ENCODE peak calls at places on chromosome 6, in six cellular contexts. One of them, this sample, is unnamed.

GRCh38 chr6:17863971-17864754 is 123.3 kb downstream of the KIF13A start:
- DNase-seq in stomach: no peak
- DNase-seq in fibroblast of lung: peak
- DNase-seq in suprapubic skin: no peak
- DNase-seq in dorsolateral prefrontal cortex: no peak
- DNase-seq in BJ: peak
- DNase-seq in this sample: no peak

GRCh38 chr6:31797607-31798006 is 2.1 kb upstream of the VARS1 start:
- DNase-seq in BJ: no peak
- DNase-seq in stomach: no peak
- DNase-seq in suprapubic skin: no peak
- DNase-seq in dorsolateral prefrontal cortex: no peak
- DNase-seq in fibroblast of lung: no peak
- DNase-seq in this sample: no peak

GRCh38 chr6:81235512-81235911 is 517.0 kb downstream of the TENT5A start:
- DNase-seq in BJ: no peak
- DNase-seq in stomach: no peak
- DNase-seq in dorsolateral prefrontal cortex: no peak
- DNase-seq in fibroblast of lung: no peak
- DNase-seq in suprapubic skin: no peak
- DNase-seq in this sample: no peak

GRCh38 chr6:33711140-33712129 is at the start of gene UQCC2:
- DNase-seq in dorsolateral prefrontal cortex: peak
- DNase-seq in BJ: peak
- DNase-seq in fibroblast of lung: peak
- DNase-seq in stomach: peak
- DNase-seq in suprapubic skin: peak
- DNase-seq in this sample: peak

GRCh38 chr6:136137008-136137689 is 113.0 kb downstream of the MTFR2 start:
- DNase-seq in suprapubic skin: no peak
- DNase-seq in fibroblast of lung: peak
- DNase-seq in dorsolateral prefrontal cortex: no peak
- DNase-seq in stomach: no peak
- DNase-seq in BJ: no peak
- DNase-seq in this sample: no peak

GRCh38 chr6:157091243-157091642 is 232.1 kb downstream of the TMEM242 start:
- DNase-seq in fibroblast of lung: no peak
- DNase-seq in dorsolateral prefrontal cortex: no peak
- DNase-seq in stomach: no peak
- DNase-seq in suprapubic skin: no peak
- DNase-seq in BJ: no peak
- DNase-seq in this sample: no peak

GRCh38 chr6:2949536-2950083 is 21.8 kb downstream of the SERPINB6 start:
- DNase-seq in dorsolateral prefrontal cortex: no peak
- DNase-seq in stomach: peak
- DNase-seq in fibroblast of lung: no peak
- DNase-seq in suprapubic skin: no peak
- DNase-seq in BJ: no peak
- DNase-seq in this sample: peak

GRCh38 chr6:11161031-11161966 is 49.8 kb upstream of the ERVFRD-1 start:
- DNase-seq in BJ: no peak
- DNase-seq in stomach: no peak
- DNase-seq in suprapubic skin: no peak
- DNase-seq in fibroblast of lung: peak
- DNase-seq in dorsolateral prefrontal cortex: no peak
- DNase-seq in this sample: no peak

GRCh38 chr6:108804976-108805375 is 43.2 kb upstream of the ARMC2 start:
- DNase-seq in BJ: no peak
- DNase-seq in fibroblast of lung: no peak
- DNase-seq in dorsolateral prefrontal cortex: peak
- DNase-seq in stomach: no peak
- DNase-seq in suprapubic skin: no peak
- DNase-seq in this sample: no peak

GRCh38 chr6:136701011-136701410 is 91.3 kb downstream of the MAP3K5 start:
- DNase-seq in dorsolateral prefrontal cortex: peak
- DNase-seq in stomach: no peak
- DNase-seq in BJ: no peak
- DNase-seq in suprapubic skin: no peak
- DNase-seq in fibroblast of lung: peak
- DNase-seq in this sample: no peak

GRCh38 chr6:140744648-140745320 is 1370.3 kb upstream of the CITED2 start:
- DNase-seq in suprapubic skin: no peak
- DNase-seq in fibroblast of lung: peak
- DNase-seq in BJ: no peak
- DNase-seq in stomach: peak
- DNase-seq in dorsolateral prefrontal cortex: no peak
- DNase-seq in this sample: no peak

GRCh38 chr6:157764346-157765068 is 58.5 kb upstream of the SNX9 start:
- DNase-seq in suprapubic skin: peak
- DNase-seq in fibroblast of lung: peak
- DNase-seq in dorsolateral prefrontal cortex: peak
- DNase-seq in BJ: peak
- DNase-seq in stomach: peak
- DNase-seq in this sample: no peak

GRCh38 chr6:151682922-151683321 is 124.6 kb upstream of the ESR1 start:
- DNase-seq in stomach: no peak
- DNase-seq in dorsolateral prefrontal cortex: no peak
- DNase-seq in fibroblast of lung: no peak
- DNase-seq in BJ: no peak
- DNase-seq in suprapubic skin: no peak
- DNase-seq in this sample: no peak

GRCh38 chr6:43644940-43645612 is at the start of gene RSPH9:
- DNase-seq in stomach: peak
- DNase-seq in dorsolateral prefrontal cortex: peak
- DNase-seq in BJ: no peak
- DNase-seq in suprapubic skin: peak
- DNase-seq in fibroblast of lung: peak
- DNase-seq in this sample: peak

GRCh38 chr6:142728367-142728766 is 216.6 kb downstream of the HIVEP2 start:
- DNase-seq in dorsolateral prefrontal cortex: no peak
- DNase-seq in stomach: no peak
- DNase-seq in suprapubic skin: no peak
- DNase-seq in BJ: no peak
- DNase-seq in fibroblast of lung: no peak
- DNase-seq in this sample: no peak

GRCh38 chr6:28336284-28337024 is 506 bp upstream of the ZSCAN31 start:
- DNase-seq in dorsolateral prefrontal cortex: no peak
- DNase-seq in fibroblast of lung: peak
- DNase-seq in stomach: no peak
- DNase-seq in suprapubic skin: no peak
- DNase-seq in BJ: no peak
- DNase-seq in this sample: no peak

GRCh38 chr6:54130179-54130578 is 18.9 kb downstream of the MLIP start:
- DNase-seq in BJ: no peak
- DNase-seq in dorsolateral prefrontal cortex: no peak
- DNase-seq in stomach: no peak
- DNase-seq in fibroblast of lung: no peak
- DNase-seq in suprapubic skin: no peak
- DNase-seq in this sample: no peak

GRCh38 chr6:112253842-112254816 is at the start of gene LAMA4:
- DNase-seq in suprapubic skin: peak
- DNase-seq in dorsolateral prefrontal cortex: peak
- DNase-seq in stomach: peak
- DNase-seq in fibroblast of lung: peak
- DNase-seq in BJ: no peak
- DNase-seq in this sample: no peak

GRCh38 chr6:15658345-15658744 is 4.5 kb downstream of the DTNBP1 start:
- DNase-seq in fibroblast of lung: no peak
- DNase-seq in BJ: no peak
- DNase-seq in dorsolateral prefrontal cortex: no peak
- DNase-seq in suprapubic skin: no peak
- DNase-seq in stomach: no peak
- DNase-seq in this sample: no peak

GRCh38 chr6:51268666-51269065 is 450.0 kb downstream of the TFAP2B start:
- DNase-seq in stomach: no peak
- DNase-seq in dorsolateral prefrontal cortex: no peak
- DNase-seq in suprapubic skin: no peak
- DNase-seq in BJ: no peak
- DNase-seq in fibroblast of lung: no peak
- DNase-seq in this sample: no peak

GRCh38 chr6:132344811-132345210 is 56.5 kb downstream of the MOXD1 start:
- DNase-seq in dorsolateral prefrontal cortex: no peak
- DNase-seq in stomach: no peak
- DNase-seq in BJ: no peak
- DNase-seq in fibroblast of lung: no peak
- DNase-seq in suprapubic skin: no peak
- DNase-seq in this sample: no peak

GRCh38 chr6:52876056-52876787 is 33.3 kb downstream of the GSTA3 start:
- DNase-seq in suprapubic skin: no peak
- DNase-seq in fibroblast of lung: no peak
- DNase-seq in BJ: no peak
- DNase-seq in stomach: no peak
- DNase-seq in dorsolateral prefrontal cortex: no peak
- DNase-seq in this sample: no peak

GRCh38 chr6:1930356-1930755 is 315.0 kb downstream of the GMDS start:
- DNase-seq in dorsolateral prefrontal cortex: no peak
- DNase-seq in stomach: no peak
- DNase-seq in fibroblast of lung: peak
- DNase-seq in suprapubic skin: no peak
- DNase-seq in BJ: no peak
- DNase-seq in this sample: no peak

GRCh38 chr6:44788387-44788981 is 401.0 kb downstream of the CDC5L start:
- DNase-seq in suprapubic skin: no peak
- DNase-seq in stomach: no peak
- DNase-seq in fibroblast of lung: no peak
- DNase-seq in dorsolateral prefrontal cortex: no peak
- DNase-seq in BJ: no peak
- DNase-seq in this sample: no peak

GRCh38 chr6:138863331-138863730 is 67.4 kb downstream of the ECT2L start:
- DNase-seq in dorsolateral prefrontal cortex: no peak
- DNase-seq in stomach: no peak
- DNase-seq in suprapubic skin: no peak
- DNase-seq in fibroblast of lung: no peak
- DNase-seq in BJ: no peak
- DNase-seq in this sample: no peak

GRCh38 chr6:117441824-117442264 is 16.1 kb upstream of the ROS1 start:
- DNase-seq in suprapubic skin: no peak
- DNase-seq in BJ: no peak
- DNase-seq in dorsolateral prefrontal cortex: no peak
- DNase-seq in fibroblast of lung: peak
- DNase-seq in stomach: no peak
- DNase-seq in this sample: no peak
- H3K4me3 ChIP-seq in suprapubic skin: no peak
- H3K4me3 ChIP-seq in BJ: no peak
- H3K4me3 ChIP-seq in dorsolateral prefrontal cortex: no peak
- H3K4me3 ChIP-seq in fibroblast of lung: no peak
- H3K4me3 ChIP-seq in stomach: no peak
- H3K4me3 ChIP-seq in this sample: no peak

GRCh38 chr6:106162926-106163325 is 76.8 kb downstream of the PRDM1 start:
- DNase-seq in dorsolateral prefrontal cortex: no peak
- DNase-seq in BJ: no peak
- DNase-seq in stomach: no peak
- DNase-seq in suprapubic skin: no peak
- DNase-seq in fibroblast of lung: peak
- DNase-seq in this sample: no peak
- H3K4me3 ChIP-seq in dorsolateral prefrontal cortex: no peak
- H3K4me3 ChIP-seq in BJ: no peak
- H3K4me3 ChIP-seq in stomach: no peak
- H3K4me3 ChIP-seq in suprapubic skin: no peak
- H3K4me3 ChIP-seq in fibroblast of lung: no peak
- H3K4me3 ChIP-seq in this sample: no peak

GRCh38 chr6:85449818-85450577 is at the start of gene NT5E:
- DNase-seq in BJ: no peak
- DNase-seq in stomach: peak
- DNase-seq in dorsolateral prefrontal cortex: peak
- DNase-seq in suprapubic skin: peak
- DNase-seq in fibroblast of lung: peak
- DNase-seq in this sample: peak

GRCh38 chr6:85449388-85449817 is 480 bp upstream of the NT5E start:
- DNase-seq in suprapubic skin: no peak
- DNase-seq in stomach: no peak
- DNase-seq in BJ: no peak
- DNase-seq in fibroblast of lung: peak
- DNase-seq in dorsolateral prefrontal cortex: no peak
- DNase-seq in this sample: no peak

GRCh38 chr6:85451586-85452306 is 1.9 kb downstream of the NT5E start:
- DNase-seq in stomach: no peak
- DNase-seq in BJ: no peak
- DNase-seq in fibroblast of lung: no peak
- DNase-seq in suprapubic skin: no peak
- DNase-seq in dorsolateral prefrontal cortex: no peak
- DNase-seq in this sample: no peak

GRCh38 chr6:85452441-85452881 is 2.6 kb downstream of the NT5E start:
- DNase-seq in fibroblast of lung: peak
- DNase-seq in stomach: no peak
- DNase-seq in suprapubic skin: no peak
- DNase-seq in BJ: peak
- DNase-seq in dorsolateral prefrontal cortex: no peak
- DNase-seq in this sample: no peak

GRCh38 chr6:85450578-85450884 is 648 bp downstream of the NT5E start:
- DNase-seq in stomach: no peak
- DNase-seq in BJ: no peak
- DNase-seq in dorsolateral prefrontal cortex: no peak
- DNase-seq in suprapubic skin: no peak
- DNase-seq in fibroblast of lung: peak
- DNase-seq in this sample: no peak
- H3K4me3 ChIP-seq in stomach: peak
- H3K4me3 ChIP-seq in BJ: peak
- H3K4me3 ChIP-seq in dorsolateral prefrontal cortex: peak
- H3K4me3 ChIP-seq in suprapubic skin: peak
- H3K4me3 ChIP-seq in fibroblast of lung: peak
- H3K4me3 ChIP-seq in this sample: peak

GRCh38 chr6:75284285-75285155 is at the start of gene TMEM30A:
- DNase-seq in dorsolateral prefrontal cortex: peak
- DNase-seq in suprapubic skin: peak
- DNase-seq in fibroblast of lung: peak
- DNase-seq in BJ: peak
- DNase-seq in stomach: peak
- DNase-seq in this sample: peak

GRCh38 chr6:75287424-75287823 is 2.8 kb upstream of the TMEM30A start:
- DNase-seq in dorsolateral prefrontal cortex: no peak
- DNase-seq in suprapubic skin: no peak
- DNase-seq in fibroblast of lung: no peak
- DNase-seq in stomach: no peak
- DNase-seq in BJ: no peak
- DNase-seq in this sample: no peak

GRCh38 chr6:75288023-75288422 is 3.4 kb upstream of the TMEM30A start:
- DNase-seq in BJ: no peak
- DNase-seq in suprapubic skin: no peak
- DNase-seq in stomach: no peak
- DNase-seq in dorsolateral prefrontal cortex: no peak
- DNase-seq in fibroblast of lung: no peak
- DNase-seq in this sample: no peak

GRCh38 chr6:75285156-75285639 is 606 bp upstream of the TMEM30A start:
- DNase-seq in suprapubic skin: no peak
- DNase-seq in stomach: no peak
- DNase-seq in dorsolateral prefrontal cortex: no peak
- DNase-seq in fibroblast of lung: no peak
- DNase-seq in BJ: no peak
- DNase-seq in this sample: no peak

DNA sequence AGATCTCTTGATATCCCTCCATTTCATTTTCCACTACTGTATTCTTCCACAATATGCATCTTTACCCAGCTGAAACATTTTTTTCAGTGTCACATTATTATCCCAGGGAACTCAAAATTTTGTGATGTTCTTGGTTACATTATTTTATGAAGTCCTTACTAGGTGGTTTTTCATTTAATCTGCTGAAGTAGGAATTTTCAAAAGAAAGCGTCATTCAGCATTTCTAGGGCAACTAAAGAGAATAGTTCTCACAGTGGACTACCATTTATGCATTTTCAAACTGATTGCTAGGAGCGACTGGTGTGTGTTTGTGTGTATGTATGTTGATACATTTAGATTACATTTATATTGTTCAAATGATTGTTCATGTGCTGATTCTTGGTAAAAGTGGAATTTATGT is 2.4 kb upstream of the TMEM30A start:
- DNase-seq in BJ: no peak
- DNase-seq in stomach: no peak
- DNase-seq in dorsolateral prefrontal cortex: no peak
- DNase-seq in fibroblast of lung: no peak
- DNase-seq in suprapubic skin: no peak
- DNase-seq in this sample: no peak
- H3K4me3 ChIP-seq in BJ: no peak
- H3K4me3 ChIP-seq in stomach: no peak
- H3K4me3 ChIP-seq in dorsolateral prefrontal cortex: no peak
- H3K4me3 ChIP-seq in fibroblast of lung: no peak
- H3K4me3 ChIP-seq in suprapubic skin: no peak
- H3K4me3 ChIP-seq in this sample: no peak